ENCODE peak calls at places on chromosome 17, in five cellular contexts. One of them, this sample, is unnamed.
A peak's percentile ranks its signal among the peaks of the same experiment; 100 is the strongest.

GRCh38 chr17:16989230-16989952 is 17.5 kb upstream of the TNFRSF13B start:
- DNase-seq in SK-N-DZ: no peak
- DNase-seq in AG10803: no peak
- DNase-seq in adrenal gland: no peak
- DNase-seq in NCI-H1930: no peak
- DNase-seq in this sample: no peak

GRCh38 chr17:50632637-50633036 is 2.0 kb upstream of the ABCC3 start:
- DNase-seq in SK-N-DZ: no peak
- DNase-seq in AG10803: no peak
- DNase-seq in adrenal gland: no peak
- DNase-seq in NCI-H1930: no peak
- DNase-seq in this sample: no peak

GRCh38 chr17:15171433-15172047 is 93.6 kb downstream of the PMP22 start:
- DNase-seq in SK-N-DZ: peak; percentile 34
- DNase-seq in AG10803: peak; percentile 82
- DNase-seq in adrenal gland: peak; percentile 71
- DNase-seq in NCI-H1930: peak; percentile 51
- DNase-seq in this sample: peak; percentile 80

GRCh38 chr17:14306602-14307001 is 5.7 kb downstream of the HS3ST3B1 start:
- DNase-seq in SK-N-DZ: no peak
- DNase-seq in AG10803: peak; percentile 58
- DNase-seq in adrenal gland: no peak
- DNase-seq in NCI-H1930: no peak
- DNase-seq in this sample: no peak

GRCh38 chr17:65039349-65039988 is 17.1 kb downstream of the GNA13 start:
- DNase-seq in SK-N-DZ: no peak
- DNase-seq in AG10803: no peak
- DNase-seq in adrenal gland: no peak
- DNase-seq in NCI-H1930: no peak
- DNase-seq in this sample: no peak

GRCh38 chr17:33463887-33464286 is 170.8 kb upstream of the ASIC2 start:
- DNase-seq in SK-N-DZ: no peak
- DNase-seq in AG10803: peak; percentile 11
- DNase-seq in adrenal gland: no peak
- DNase-seq in NCI-H1930: no peak
- DNase-seq in this sample: no peak

GRCh38 chr17:38915639-38915995 is 9.8 kb upstream of the LASP1NB start:
- DNase-seq in SK-N-DZ: no peak
- DNase-seq in AG10803: no peak
- DNase-seq in adrenal gland: no peak
- DNase-seq in NCI-H1930: no peak
- DNase-seq in this sample: no peak

GRCh38 chr17:32998893-32999240 is 7.2 kb downstream of the SPACA3 start:
- DNase-seq in SK-N-DZ: no peak
- DNase-seq in AG10803: peak; percentile 73
- DNase-seq in adrenal gland: no peak
- DNase-seq in NCI-H1930: no peak
- DNase-seq in this sample: no peak

GRCh38 chr17:45052052-45052772 is 780 bp upstream of the DCAKD start:
- DNase-seq in SK-N-DZ: peak; percentile 54
- DNase-seq in AG10803: peak; percentile 34
- DNase-seq in adrenal gland: peak; percentile 51
- DNase-seq in NCI-H1930: peak; percentile 14
- DNase-seq in this sample: peak; percentile 74

GRCh38 chr17:81254955-81255717 is 16.0 kb downstream of the NDUFAF8 start:
- DNase-seq in SK-N-DZ: peak; percentile 82
- DNase-seq in AG10803: peak; percentile 74
- DNase-seq in adrenal gland: peak; percentile 49
- DNase-seq in NCI-H1930: no peak
- DNase-seq in this sample: peak; percentile 72

GRCh38 chr17:80746262-80746935 is 201.8 kb downstream of the RPTOR start:
- DNase-seq in SK-N-DZ: no peak
- DNase-seq in AG10803: no peak
- DNase-seq in adrenal gland: no peak
- DNase-seq in NCI-H1930: no peak
- DNase-seq in this sample: no peak

GRCh38 chr17:40501499-40501911 is at the start of gene TNS4:
- DNase-seq in SK-N-DZ: no peak
- DNase-seq in AG10803: no peak
- DNase-seq in adrenal gland: no peak
- DNase-seq in NCI-H1930: no peak
- DNase-seq in this sample: no peak

GRCh38 chr17:246226-246625 is 64.8 kb upstream of the DOC2B start:
- DNase-seq in SK-N-DZ: no peak
- DNase-seq in AG10803: no peak
- DNase-seq in adrenal gland: peak; percentile 11
- DNase-seq in NCI-H1930: no peak
- DNase-seq in this sample: no peak

GRCh38 chr17:51912939-51913338 is 245.6 kb downstream of the CA10 start:
- DNase-seq in SK-N-DZ: no peak
- DNase-seq in AG10803: no peak
- DNase-seq in adrenal gland: no peak
- DNase-seq in NCI-H1930: no peak
- DNase-seq in this sample: no peak

GRCh38 chr17:21289902-21290571 is 5.5 kb downstream of the MAP2K3 start:
- DNase-seq in SK-N-DZ: no peak
- DNase-seq in AG10803: no peak
- DNase-seq in adrenal gland: no peak
- DNase-seq in NCI-H1930: no peak
- DNase-seq in this sample: no peak

GRCh38 chr17:61547113-61547512 is 43.9 kb downstream of the NACA2 start:
- DNase-seq in SK-N-DZ: no peak
- DNase-seq in AG10803: no peak
- DNase-seq in adrenal gland: no peak
- DNase-seq in NCI-H1930: no peak
- DNase-seq in this sample: no peak

GRCh38 chr17:40533896-40534295 is 31.4 kb downstream of the CCR7 start:
- DNase-seq in SK-N-DZ: no peak
- DNase-seq in AG10803: no peak
- DNase-seq in adrenal gland: no peak
- DNase-seq in NCI-H1930: no peak
- DNase-seq in this sample: no peak

GRCh38 chr17:7842950-7843535 is 9.0 kb downstream of the KDM6B start:
- DNase-seq in SK-N-DZ: no peak
- DNase-seq in AG10803: peak; percentile 85
- DNase-seq in adrenal gland: peak; percentile 73
- DNase-seq in NCI-H1930: no peak
- DNase-seq in this sample: no peak

GRCh38 chr17:4833941-4834501 is 881 bp downstream of the MINK1 start:
- DNase-seq in SK-N-DZ: peak; percentile 32
- DNase-seq in AG10803: peak; percentile 61
- DNase-seq in adrenal gland: no peak
- DNase-seq in NCI-H1930: no peak
- DNase-seq in this sample: peak; percentile 44

GRCh38 chr17:71260366-71260765 is 860.5 kb upstream of the SOX9 start:
- DNase-seq in SK-N-DZ: no peak
- DNase-seq in AG10803: peak; percentile 48
- DNase-seq in adrenal gland: no peak
- DNase-seq in NCI-H1930: no peak
- DNase-seq in this sample: no peak

GRCh38 chr17:76189741-76190140 is 48.7 kb upstream of the FOXJ1 start:
- DNase-seq in SK-N-DZ: no peak
- DNase-seq in AG10803: no peak
- DNase-seq in adrenal gland: no peak
- DNase-seq in NCI-H1930: no peak
- DNase-seq in this sample: no peak

This sample was measured in nephron progenitor cell.